ENCODE peak calls at places on chromosomes 12 and 14, in six cellular contexts. R is left ventricle myocardium inferior; N is esophagus muscularis mucosa; D is CD8-positive, alpha-beta T cell; C is body of pancreas; A is PC-3. B is an unnamed sample.

GRCh38 chr14:23121401-23121800 is 2.3 kb upstream of the CEBPE start:
- DNase-seq in R (no peak), N (no peak), D (no peak), C (peak; percentile 25), A (peak; percentile 49), B (no peak)

GRCh38 chr12:113239288-113239771 is 18.1 kb downstream of the TPCN1 start:
- DNase-seq in R (no peak), N (no peak), D (no peak), C (no peak), A (peak; percentile 34), B (no peak)

GRCh38 chr12:131424270-131424669 is 286.6 kb upstream of the SFSWAP start:
- DNase-seq in R (no peak), N (no peak), D (no peak), C (no peak), A (no peak), B (no peak)

GRCh38 chr12:62604373-62604772 is 137.7 kb downstream of the MON2 start:
- DNase-seq in R (no peak), N (no peak), D (no peak), C (no peak), A (no peak), B (no peak)

GRCh38 chr12:116236148-116236731 is 41.3 kb downstream of the MED13L start:
- DNase-seq in R (peak; percentile 33), N (no peak), D (peak; percentile 52), C (peak; percentile 51), A (peak; percentile 69), B (no peak)

GRCh38 chr14:48792376-48793024 is 793.7 kb downstream of the RPS29 start:
- DNase-seq in R (no peak), N (no peak), D (no peak), C (no peak), A (no peak), B (no peak)

GRCh38 chr14:94681300-94682060 is 69.3 kb downstream of the SERPINA3 start:
- DNase-seq in R (no peak), N (no peak), D (no peak), C (peak; percentile 58), A (peak; percentile 42), B (no peak)

GRCh38 chr12:31238764-31239387 is 87.1 kb downstream of the SINHCAF start:
- DNase-seq in R (peak; percentile 64), N (peak; percentile 92), D (no peak), C (peak; percentile 83), A (peak; percentile 90), B (no peak)

GRCh38 chr14:39615352-39615751 is 183.1 kb upstream of the FBXO33 start:
- DNase-seq in R (no peak), N (no peak), D (no peak), C (no peak), A (no peak), B (no peak)

GRCh38 chr12:88578821-88579518 is 1.3 kb downstream of the KITLG start:
- DNase-seq in R (no peak), N (no peak), D (no peak), C (peak; percentile 18), A (peak; percentile 57), B (no peak)

GRCh38 chr12:20368653-20369163 is 371 bp downstream of the PDE3A start:
- DNase-seq in R (peak; percentile 27), N (no peak), D (no peak), C (peak; percentile 16), A (no peak), B (no peak)

GRCh38 chr12:45219621-45220020 is 3.7 kb downstream of the ANO6 start:
- DNase-seq in R (no peak), N (no peak), D (no peak), C (no peak), A (no peak), B (no peak)

GRCh38 chr12:122526683-122527477 is at the start of the genes KNTC1 and RSRC2:
- DNase-seq in R (peak; percentile 96), N (peak; percentile 100), D (peak; percentile 99), C (peak; percentile 99), A (peak; percentile 100), B (peak; percentile 97)

GRCh38 chr12:39905152-39905551 is 200.7 kb downstream of the SLC2A13 start:
- DNase-seq in R (peak; percentile 56), N (no peak), D (no peak), C (no peak), A (no peak), B (no peak)

GRCh38 chr12:6608592-6609311 is 1.6 kb upstream of the CHD4 start:
- DNase-seq in R (peak; percentile 25), N (no peak), D (peak; percentile 50), C (peak; percentile 29), A (no peak), B (no peak)

GRCh38 chr14:23131482-23131881 is 12.4 kb upstream of the CEBPE start:
- DNase-seq in R (no peak), N (no peak), D (no peak), C (no peak), A (no peak), B (no peak)

GRCh38 chr14:77979666-77980351 is 179.9 kb downstream of the ADCK1 start:
- DNase-seq in R (no peak), N (no peak), D (no peak), C (no peak), A (peak; percentile 7), B (no peak)

GRCh38 chr12:91072931-91073330 is 15.1 kb upstream of the KERA start:
- DNase-seq in R (no peak), N (no peak), D (no peak), C (no peak), A (peak; percentile 28), B (no peak)

DNA sequence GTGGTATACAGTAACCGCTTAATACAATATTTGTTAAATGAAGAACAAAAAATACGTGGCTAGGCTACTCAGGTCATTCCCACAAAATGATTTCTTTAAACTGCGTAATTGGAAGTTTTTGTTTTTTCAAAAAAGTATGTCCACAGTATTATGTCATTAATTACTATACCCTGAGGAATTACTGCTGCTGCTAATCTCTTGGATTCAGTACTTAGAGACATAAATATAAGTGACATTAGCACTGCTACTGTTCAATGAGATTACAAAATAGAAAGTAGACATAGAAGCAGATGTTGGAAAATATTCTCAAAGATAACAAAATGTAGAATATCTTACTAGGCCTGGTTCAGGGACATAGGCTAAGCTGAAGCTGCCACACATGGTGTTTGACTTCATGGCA is 36.3 kb downstream of the HMGA2 start:
- DNase-seq in R (no peak), N (no peak), D (no peak), C (no peak), A (no peak), B (no peak)
- H3K27ac ChIP-seq in R (no peak overlapping the region), N (no peak overlapping the region), D (no peak overlapping the region), C (no peak overlapping the region), A (no peak overlapping the region), B (no peak overlapping the region)

GRCh38 chr14:88919502-88919901 is 95.1 kb downstream of the TTC8 start:
- DNase-seq in R (no peak), N (no peak), D (no peak), C (no peak), A (peak; percentile 91), B (no peak)
- TF ChIP-seq CTCF in R (no peak), N (no peak), D (no peak), C (no peak), A (peak; percentile 79), B (no peak)

DNA sequence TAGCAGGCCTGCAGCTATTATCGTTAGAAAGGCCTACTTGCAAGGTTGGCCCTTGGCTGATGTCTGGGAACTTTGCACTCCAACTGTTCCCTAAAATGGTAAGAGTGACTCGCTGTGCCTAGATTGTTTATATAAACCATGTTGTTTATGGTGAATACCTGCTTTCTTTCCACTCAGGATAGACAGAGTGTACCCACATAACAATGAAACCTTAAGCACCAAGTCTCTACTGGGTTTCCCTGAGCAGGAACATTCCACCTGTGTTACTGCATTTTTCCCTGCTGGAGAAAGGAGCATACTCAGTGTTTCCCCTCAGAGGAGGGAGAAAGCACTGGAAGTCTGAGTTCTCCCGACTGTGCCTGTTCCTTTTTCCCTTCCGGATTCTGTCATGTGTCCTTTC is 32.8 kb downstream of the ERP29 start:
- DNase-seq in R (no peak), N (no peak), D (no peak), C (no peak), A (no peak), B (no peak)
- H3K36me3 ChIP-seq in R (peaks cover 90% of the 10 kb centered on the region), N (peaks cover 98% of the 10 kb centered on the region), D (peaks cover 33% of the 10 kb centered on the region), C (peaks cover 13% of the 10 kb centered on the region), A (peaks cover 78% of the 10 kb centered on the region), B (peaks cover 97% of the 10 kb centered on the region)

GRCh38 chr12:71269199-71269598 is 111.4 kb upstream of the TSPAN8 start:
- DNase-seq in R (no peak), N (no peak), D (no peak), C (no peak), A (no peak), B (no peak)
- H3K27ac ChIP-seq in R (no peak overlapping the region), N (no peak overlapping the region), D (no peak overlapping the region), C (no peak overlapping the region), A (no peak overlapping the region), B (no peak overlapping the region)

DNA sequence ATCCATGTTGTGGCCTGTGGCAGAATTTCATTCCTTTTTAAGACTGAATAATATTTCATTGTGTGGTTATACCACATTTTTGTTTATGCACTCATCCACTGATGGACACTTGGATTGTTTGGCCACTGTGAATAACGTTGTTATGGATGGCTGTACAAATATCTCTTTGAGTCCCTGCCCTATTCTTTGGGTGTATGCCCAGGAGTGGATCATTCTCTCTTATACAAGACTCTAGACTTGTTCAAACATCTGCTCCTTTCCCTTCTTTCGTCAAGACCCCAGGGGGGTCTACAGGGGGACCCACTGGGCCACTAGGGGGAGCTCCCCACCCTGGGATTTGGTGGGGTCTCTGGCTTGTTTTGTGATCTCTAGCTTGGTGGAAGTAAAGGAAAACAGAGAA is 77.4 kb downstream of the FBXL14 start:
- DNase-seq in R (no peak), N (no peak), D (no peak), C (no peak), A (peak; percentile 90), B (no peak)
- TF ChIP-seq CTCF in R (peak; percentile 47), N (no peak), D (no peak), C (no peak), A (peak; percentile 66), B (no peak)

DNA sequence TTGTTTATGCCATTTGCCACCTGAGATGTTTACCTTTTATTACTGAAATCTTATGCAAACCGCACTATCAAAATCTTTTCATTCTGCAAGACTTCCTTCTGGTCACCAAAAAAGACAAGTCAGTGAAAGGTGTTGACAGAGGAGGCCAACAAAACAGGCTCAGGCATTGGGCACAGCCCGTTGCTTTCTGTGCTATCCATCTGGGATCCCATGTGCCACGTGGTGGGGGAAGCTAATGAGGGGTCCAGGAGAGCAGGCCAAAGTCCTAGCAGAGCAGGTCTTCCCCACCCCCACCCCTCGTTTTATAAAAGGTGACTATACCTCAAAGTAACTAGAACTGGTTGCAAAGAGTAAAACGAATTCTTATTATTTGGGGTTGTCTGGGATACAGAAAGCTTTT is 1.2 kb downstream of the ALDH1L2 start:
- DNase-seq in R (no peak), N (no peak), D (no peak), C (peak; percentile 22), A (no peak), B (no peak)
- H3K36me3 ChIP-seq in R (no peaks in the 10 kb centered on the region), N (no peaks in the 10 kb centered on the region), D (no peaks in the 10 kb centered on the region), C (no peaks in the 10 kb centered on the region), A (no peaks in the 10 kb centered on the region), B (no peaks in the 10 kb centered on the region)